ENCODE peak calls at places on chromosomes 7 and 10, in nine cellular contexts. N is neuronal stem cell, G is Karpas-422, H is H1, A is hepatocyte, W is OCI-LY7, F is IMR-90, S is mammary epithelial cell, K is GM23248. P is an unnamed sample. For H3K9me3 and H3K36me3, the result is how much of the 10 kb centered on the place peaks cover.

GRCh38 chr7:105267244-105267643 is 121.5 kb downstream of the SRPK2 start:
- DNase-seq in N (no peak), G (no peak), H (no peak), A (no peak), W (no peak), F (peak), S (no peak), K (no peak), P (no peak)

GRCh38 chr7:113763226-113763625 is 155.6 kb downstream of the PPP1R3A start:
- DNase-seq in N (no peak), G (no peak), H (no peak), A (no peak), W (no peak), F (no peak), S (no peak), K (no peak), P (no peak)

GRCh38 chr10:48332166-48332870 is 25.8 kb downstream of the MAPK8 start:
- DNase-seq in N (no peak), G (no peak), H (no peak), A (no peak), W (no peak), F (no peak), S (peak), K (no peak), P (no peak)

GRCh38 chr7:259751-260405 is 30.1 kb upstream of the FOXL3 start:
- DNase-seq in N (no peak), G (no peak), H (no peak), A (no peak), W (no peak), F (no peak), S (no peak), K (no peak), P (no peak)

GRCh38 chr10:29435809-29436501 is 147.1 kb downstream of the LYZL1 start:
- DNase-seq in N (no peak), G (no peak), H (no peak), A (no peak), W (no peak), F (peak), S (no peak), K (peak), P (no peak)

GRCh38 chr10:75294518-75294865 is 58.7 kb upstream of the COMTD1 start:
- DNase-seq in N (no peak), G (no peak), H (peak), A (no peak), W (no peak), F (no peak), S (no peak), K (peak), P (no peak)

GRCh38 chr10:63429280-63429679 is 36.5 kb downstream of the JMJD1C start:
- DNase-seq in N (no peak), G (no peak), H (no peak), A (no peak), W (no peak), F (peak), S (peak), K (peak), P (no peak)

GRCh38 chr7:104982308-104982755 is 31.7 kb upstream of the KMT2E start:
- DNase-seq in N (no peak), G (no peak), H (no peak), A (peak), W (no peak), F (no peak), S (peak), K (peak), P (no peak)

GRCh38 chr7:102258749-102259107 is 27.9 kb upstream of the SH2B2 start:
- DNase-seq in N (no peak), G (no peak), H (no peak), A (no peak), W (no peak), F (peak), S (no peak), K (no peak), P (no peak)

GRCh38 chr7:100952641-100953040 is 3.3 kb downstream of the MUC3A start:
- DNase-seq in N (no peak), G (no peak), H (no peak), A (no peak), W (no peak), F (no peak), S (no peak), K (no peak), P (no peak)

GRCh38 chr7:55546826-55547225 is 25.5 kb downstream of the VOPP1 start:
- DNase-seq in N (no peak), G (no peak), H (no peak), A (peak), W (no peak), F (peak), S (peak), K (peak), P (no peak)

GRCh38 chr7:151337346-151337745 is 4.3 kb upstream of the NUB1 start:
- DNase-seq in N (no peak), G (no peak), H (no peak), A (no peak), W (no peak), F (no peak), S (no peak), K (no peak), P (no peak)

GRCh38 chr10:67815571-67816059 is 22.4 kb downstream of the DNAJC12 start:
- DNase-seq in N (no peak), G (no peak), H (no peak), A (peak), W (no peak), F (peak), S (no peak), K (no peak), P (no peak)

GRCh38 chr10:100481462-100482081 is 18.8 kb downstream of the WNT8B start:
- DNase-seq in N (peak), G (peak), H (peak), A (peak), W (peak), F (peak), S (peak), K (peak), P (peak)

DNA sequence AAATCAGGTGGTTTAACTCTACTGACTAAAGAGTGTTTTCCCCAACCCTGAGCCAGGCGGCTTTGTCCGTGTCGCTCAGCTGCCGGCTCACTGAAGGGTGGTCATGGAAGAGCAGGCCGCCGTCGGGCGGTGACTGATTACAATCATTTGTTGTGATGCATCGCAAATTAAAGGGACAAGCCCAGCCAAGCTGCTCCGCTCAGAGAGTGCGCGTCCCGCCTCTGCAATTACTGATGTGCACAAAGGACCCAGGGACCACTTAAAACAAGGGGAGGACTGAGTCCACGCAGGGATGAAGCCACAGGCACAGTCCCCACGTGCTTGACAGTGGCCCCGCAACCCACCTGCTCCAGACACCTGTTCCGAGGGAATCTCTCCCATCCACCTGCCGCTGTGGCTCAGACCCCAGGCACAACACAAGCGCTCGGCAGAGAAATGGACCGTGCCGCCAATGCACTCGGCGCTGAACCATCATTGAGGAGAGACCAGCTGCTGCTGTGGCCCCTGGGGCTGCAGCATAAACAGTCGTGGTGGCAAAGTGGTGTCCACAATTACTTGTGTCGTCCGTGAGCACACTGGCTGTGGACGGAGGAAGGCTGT is 526.5 kb downstream of the PTPRN2 start:
- DNase-seq in N (no peak), G (no peak), H (no peak), A (no peak), W (no peak), F (no peak), S (no peak), K (no peak), P (no peak)
- H3K9me3 ChIP-seq in N (under half), G (under half), H (half or more), A (under half), W (under half), F (under half), S (under half), K (under half), P (under half)

DNA sequence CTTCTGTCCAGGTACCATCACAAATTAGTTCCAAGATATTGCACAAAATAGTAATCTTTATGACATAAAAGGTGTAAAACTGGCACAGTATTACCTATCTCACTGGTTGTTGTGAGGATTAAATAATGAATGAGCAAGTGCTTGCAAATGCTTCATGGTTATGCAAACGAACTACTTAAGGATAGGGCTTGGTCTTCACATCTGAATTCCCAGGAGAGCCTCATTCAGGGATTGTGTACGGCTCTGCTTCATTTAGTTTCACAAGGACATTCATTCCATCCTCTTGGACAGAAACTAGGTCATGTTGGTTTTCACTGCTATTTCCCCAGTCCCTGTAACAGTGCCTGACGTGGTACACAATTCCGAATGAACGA is 12.1 kb downstream of the ABCA13 start:
- DNase-seq in N (no peak), G (no peak), H (no peak), A (no peak), W (no peak), F (no peak), S (no peak), K (peak), P (no peak)
- H3K36me3 ChIP-seq in N (under half), G (under half), H (under half), A (under half), W (under half), F (under half), S (under half), K (under half), P (under half)

DNA sequence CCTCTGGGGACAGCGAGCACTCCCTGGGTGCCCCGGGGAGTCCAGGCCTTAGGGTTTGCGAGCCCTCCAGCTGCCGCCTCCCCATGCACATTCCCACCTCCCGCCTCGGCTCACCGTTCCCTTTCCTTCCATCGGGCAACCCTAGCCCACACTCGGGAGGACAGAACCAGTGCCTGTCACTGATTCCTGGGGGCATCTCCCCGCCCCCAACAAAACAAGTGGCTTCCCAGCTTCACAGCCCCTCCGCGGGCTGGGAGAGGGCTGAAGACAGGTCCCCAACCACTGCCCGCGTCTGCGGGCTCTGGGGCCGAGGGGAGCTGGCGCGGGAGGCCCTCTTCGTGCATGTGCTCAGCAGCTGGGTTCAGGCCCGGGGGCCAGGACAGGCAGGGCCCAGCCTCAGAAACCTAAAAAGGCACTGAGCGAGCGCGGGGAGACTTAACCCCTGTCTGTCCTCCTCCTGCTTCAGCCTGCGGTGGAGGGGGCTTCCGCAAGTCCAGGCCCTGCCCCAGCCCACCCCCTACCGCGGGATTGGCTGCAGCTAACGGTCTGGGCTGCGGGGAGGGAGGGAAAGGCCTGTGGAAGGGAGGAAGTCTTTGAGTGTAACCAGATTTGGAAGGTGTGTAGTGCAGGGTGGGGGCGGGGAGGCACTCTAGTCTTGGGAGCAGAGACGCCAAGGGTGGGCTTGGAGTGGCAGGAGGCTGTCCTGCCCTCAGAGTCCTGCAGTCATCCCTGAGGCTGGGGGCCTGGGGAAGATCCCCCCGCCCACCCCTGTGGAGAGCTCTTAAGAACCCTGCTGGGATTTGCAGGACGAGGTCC is 1.2 kb downstream of the FLNC start:
- DNase-seq in N (peak), G (no peak), H (peak), A (peak), W (peak), F (peak), S (no peak), K (peak), P (no peak)
- H2AFZ ChIP-seq in N (peak), G (no peak), H (peak), A (peak), W (peak), F (peak), S (no peak), K (peak), P (no peak)

DNA sequence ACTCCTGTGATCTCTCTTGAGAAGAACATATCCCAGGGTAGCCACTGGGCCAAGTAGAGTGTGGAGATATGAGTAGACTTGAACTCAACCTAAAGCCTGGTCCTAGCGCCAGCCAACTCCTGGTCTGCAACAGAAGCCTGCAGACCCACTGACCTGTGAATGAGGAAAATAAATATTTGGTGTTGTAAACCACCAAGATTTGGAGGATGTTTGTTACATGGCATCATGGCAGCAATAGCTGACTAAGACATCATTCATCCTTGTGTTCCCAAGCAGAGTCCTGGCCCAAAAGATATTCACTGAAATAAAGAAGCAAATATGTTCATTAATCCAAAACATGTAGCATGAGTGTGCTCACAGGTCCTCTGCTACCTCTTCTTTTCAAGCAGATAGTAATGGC is 26.0 kb upstream of the CHST3 start:
- DNase-seq in N (no peak), G (no peak), H (no peak), A (no peak), W (no peak), F (no peak), S (no peak), K (no peak), P (no peak)
- H3K9me3 ChIP-seq in N (under half), G (under half), H (under half), A (under half), W (under half), F (under half), S (under half), K (under half), P (under half)

GRCh38 chr7:47496064-47496665 is 85.7 kb downstream of the TNS3 start:
- DNase-seq in N (no peak), G (peak), H (no peak), A (no peak), W (peak), F (no peak), S (no peak), K (no peak), P (no peak)
- H3K36me3 ChIP-seq in N (under half), G (under half), H (under half), A (under half), W (under half), F (under half), S (under half), K (under half), P (under half)

GRCh38 chr7:73829921-73830617 is 727 bp upstream of the CLDN4 start:
- DNase-seq in N (no peak), G (no peak), H (no peak), A (peak), W (no peak), F (no peak), S (no peak), K (no peak), P (no peak)
- H2AFZ ChIP-seq in N (no peak), G (no peak), H (no peak), A (no peak), W (no peak), F (peak), S (no peak), K (no peak), P (no peak)

DNA sequence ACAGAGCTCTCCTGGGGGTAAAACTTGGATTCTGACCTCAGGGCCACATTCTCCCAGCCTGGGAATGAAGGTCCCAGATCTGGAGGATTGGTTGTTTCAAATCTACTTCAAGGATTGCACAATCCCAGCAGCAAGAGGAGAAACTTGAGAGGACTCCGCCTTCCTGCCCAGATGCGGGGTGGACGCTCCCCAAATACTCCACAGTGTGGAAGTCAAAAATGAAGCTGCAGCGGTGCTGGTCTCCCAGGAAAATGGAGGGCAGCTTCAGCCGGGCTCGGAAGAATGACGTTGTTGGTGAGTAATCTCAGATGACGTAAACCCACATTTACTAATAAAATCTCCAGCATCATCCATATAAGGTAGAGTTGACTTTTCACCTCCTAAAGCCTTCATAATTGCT is 31.5 kb upstream of the PPP2R2D start:
- DNase-seq in N (no peak), G (no peak), H (no peak), A (no peak), W (no peak), F (no peak), S (no peak), K (no peak), P (no peak)
- H3K9me3 ChIP-seq in N (under half), G (under half), H (under half), A (under half), W (under half), F (under half), S (under half), K (under half), P (under half)

P was measured in keratinocyte.